ENCODE peak calls at places on chromosomes 2 and 18, in five cellular contexts. L is GM12865; N is CD8-positive, alpha-beta T cell; X is HL-60; Y is thyroid gland. A is an unnamed sample.

GRCh38 chr2:239470151-239470900 is 69.5 kb upstream of the HDAC4 start:
- DNase-seq in L (no peak), N (no peak), X (no peak), Y (no peak), A (no peak)

GRCh38 chr2:29803541-29803940 is 117.8 kb downstream of the ALK start:
- DNase-seq in L (no peak), N (no peak), X (no peak), Y (no peak), A (no peak)

GRCh38 chr2:18369750-18370149 is 190.7 kb downstream of the RDH14 start:
- DNase-seq in L (no peak), N (no peak), X (no peak), Y (no peak), A (no peak)

GRCh38 chr2:82781516-82781915 is 1677.6 kb downstream of the SUCLG1 start:
- DNase-seq in L (no peak), N (no peak), X (no peak), Y (no peak), A (no peak)

GRCh38 chr18:48622911-48623431 is 84.1 kb downstream of the CTIF start:
- DNase-seq in L (peak; percentile 54), N (no peak), X (no peak), Y (peak; percentile 81), A (no peak)

GRCh38 chr2:112646791-112647720 is 1.3 kb downstream of the SLC20A1 start:
- DNase-seq in L (peak; percentile 60), N (no peak), X (no peak), Y (no peak), A (no peak)

GRCh38 chr2:54903736-54904554 is 146.3 kb downstream of the RTN4 start:
- DNase-seq in L (peak; percentile 14), N (peak; percentile 45), X (peak; percentile 42), Y (peak; percentile 17), A (no peak)

GRCh38 chr18:52615943-52616342 is 275.9 kb downstream of the DCC start:
- DNase-seq in L (peak; percentile 8), N (no peak), X (no peak), Y (no peak), A (peak; percentile 20)

GRCh38 chr2:172772637-172773036 is 37.0 kb downstream of the RAPGEF4 start:
- DNase-seq in L (no peak), N (no peak), X (no peak), Y (no peak), A (no peak)

GRCh38 chr18:49728542-49728941 is 84.8 kb downstream of the ACAA2 start:
- DNase-seq in L (peak; percentile 51), N (no peak), X (peak; percentile 7), Y (peak; percentile 43), A (peak; percentile 64)

GRCh38 chr18:49726564-49726963 is 86.8 kb downstream of the ACAA2 start:
- DNase-seq in L (no peak), N (no peak), X (no peak), Y (no peak), A (no peak)

GRCh38 chr18:49723648-49724180 is 89.6 kb downstream of the ACAA2 start:
- DNase-seq in L (peak; percentile 45), N (no peak), X (no peak), Y (peak; percentile 68), A (peak; percentile 62)

GRCh38 chr18:49727816-49728215 is 85.5 kb downstream of the ACAA2 start:
- DNase-seq in L (no peak), N (no peak), X (no peak), Y (no peak), A (no peak)

GRCh38 chr18:49725809-49726514 is 87.4 kb downstream of the ACAA2 start:
- DNase-seq in L (no peak), N (no peak), X (no peak), Y (peak; percentile 25), A (no peak)
- TF ChIP-seq CTCF in L (no peak), N (no peak), X (no peak), Y (no peak), A (no peak)

GRCh38 chr2:137886432-137886831 is 77.8 kb upstream of the HNMT start:
- DNase-seq in L (no peak), N (no peak), X (no peak), Y (no peak), A (no peak)

GRCh38 chr2:137893145-137893544 is 71.1 kb upstream of the HNMT start:
- DNase-seq in L (no peak), N (no peak), X (no peak), Y (no peak), A (no peak)

GRCh38 chr2:137888845-137889244 is 75.4 kb upstream of the HNMT start:
- DNase-seq in L (peak; percentile 32), N (no peak), X (no peak), Y (peak; percentile 5), A (no peak)
- TF ChIP-seq CTCF in L (peak; percentile 29), N (no peak), X (peak; percentile 6), Y (peak; percentile 24), A (peak; percentile 30)

GRCh38 chr2:68917034-68917718 is 35.5 kb downstream of the GKN2 start:
- DNase-seq in L (no peak), N (no peak), X (no peak), Y (no peak), A (no peak)

GRCh38 chr2:68921646-68922045 is 31.0 kb downstream of the GKN2 start:
- DNase-seq in L (no peak), N (no peak), X (no peak), Y (no peak), A (no peak)

GRCh38 chr2:68916226-68916625 is 36.5 kb downstream of the GKN2 start:
- DNase-seq in L (no peak), N (no peak), X (no peak), Y (no peak), A (no peak)

GRCh38 chr2:68918497-68918896 is 34.2 kb downstream of the GKN2 start:
- DNase-seq in L (no peak), N (no peak), X (no peak), Y (no peak), A (no peak)

GRCh38 chr2:68920481-68921170 is 32.1 kb downstream of the GKN2 start:
- DNase-seq in L (no peak), N (no peak), X (no peak), Y (no peak), A (no peak)
- TF ChIP-seq CTCF in L (no peak), N (no peak), X (no peak), Y (no peak), A (no peak)

GRCh38 chr2:230987137-230988020 is 8.5 kb upstream of the SPATA3 start:
- DNase-seq in L (peak; percentile 90), N (peak; percentile 76), X (peak; percentile 35), Y (peak; percentile 76), A (peak; percentile 92)
- TF ChIP-seq CTCF in L (peak; percentile 89), N (peak; percentile 90), X (peak; percentile 50), Y (peak; percentile 87), A (peak; percentile 94)

GRCh38 chr2:168890006-168890782 is at the start of gene SPC25:
- DNase-seq in L (peak; percentile 94), N (peak; percentile 76), X (peak; percentile 67), Y (peak; percentile 85), A (peak; percentile 92)
- TF ChIP-seq CTCF in L (no peak), N (no peak), X (no peak), Y (no peak), A (no peak)

DNA sequence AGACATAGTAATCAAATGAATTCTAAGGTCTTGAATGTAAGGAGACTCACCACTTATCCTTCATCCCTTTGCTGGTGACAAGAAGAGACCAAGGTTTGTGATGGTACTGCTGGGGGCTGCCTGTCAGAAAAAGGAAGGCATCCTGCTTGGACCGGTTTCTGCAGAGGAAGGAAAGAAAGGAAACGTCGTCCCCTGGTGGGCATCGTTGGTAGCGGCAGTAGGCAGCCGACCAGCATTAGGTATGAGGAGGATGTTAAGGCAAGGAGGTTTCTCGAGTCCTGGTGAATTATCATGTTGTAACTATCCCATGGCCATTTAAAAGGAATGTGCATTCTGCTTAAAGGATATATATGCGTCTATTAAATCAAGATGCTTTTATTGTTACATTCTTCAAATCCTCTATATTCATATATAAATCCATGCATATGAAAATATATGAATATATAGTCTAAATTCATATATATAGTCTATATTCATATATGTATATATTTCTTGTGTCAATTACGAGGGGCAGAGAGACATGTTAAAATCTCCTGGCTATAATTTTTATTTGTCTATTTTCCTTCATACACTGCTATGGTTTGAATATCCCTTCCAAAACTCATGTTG is 94.4 kb upstream of the TGFA start:
- DNase-seq in L (peak; percentile 68), N (peak; percentile 63), X (peak; percentile 39), Y (peak; percentile 72), A (peak; percentile 58)
- TF ChIP-seq CTCF in L (peak; percentile 99), N (peak; percentile 94), X (peak; percentile 100), Y (peak; percentile 98), A (peak; percentile 97)

DNA sequence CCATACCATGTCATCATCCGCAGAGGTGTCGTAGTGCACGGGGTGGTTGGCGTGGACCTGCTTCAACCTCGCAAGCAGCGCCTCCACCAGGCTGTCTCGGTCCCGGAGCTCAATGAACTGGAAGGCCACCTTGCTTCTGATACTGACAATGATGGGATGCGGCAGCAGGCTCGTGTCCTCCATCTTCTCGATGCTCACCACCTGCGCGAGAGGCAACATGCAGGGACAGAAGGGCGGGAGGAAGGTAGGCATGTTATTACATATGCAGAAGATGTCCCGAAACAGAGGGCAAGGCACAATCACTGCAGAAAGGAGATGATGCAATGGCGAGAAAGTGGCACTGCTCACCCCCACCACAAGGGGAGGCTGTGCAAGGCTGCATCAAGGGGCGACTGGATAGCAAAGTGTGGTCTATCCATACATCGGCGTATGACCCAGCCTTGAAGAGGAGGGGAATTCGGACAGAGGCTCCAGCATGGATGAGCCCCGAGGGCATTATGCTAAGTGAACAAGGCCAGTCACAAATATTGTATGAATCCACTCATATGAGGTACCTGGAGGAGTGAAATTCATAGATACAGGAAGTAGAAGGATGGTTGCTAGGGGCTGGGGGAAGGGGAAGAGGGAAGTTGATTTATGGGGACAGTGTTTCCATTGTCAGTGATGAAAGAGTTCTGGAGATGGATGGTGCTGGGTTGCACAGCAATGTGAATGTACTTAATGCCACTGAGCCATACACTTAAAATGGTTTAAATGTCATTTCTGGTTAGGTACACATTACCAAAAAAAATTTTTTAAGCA is 36.6 kb downstream of the RPL31 start:
- DNase-seq in L (peak; percentile 35), N (no peak), X (peak; percentile 54), Y (no peak), A (no peak)
- TF ChIP-seq CTCF in L (peak; percentile 65), N (no peak), X (peak; percentile 86), Y (no peak), A (peak; percentile 46)

GRCh38 chr2:20190170-20190569 is 34.8 kb downstream of the SDC1 start:
- DNase-seq in L (no peak), N (no peak), X (no peak), Y (no peak), A (no peak)

GRCh38 chr2:20192781-20193180 is 32.1 kb downstream of the SDC1 start:
- DNase-seq in L (no peak), N (no peak), X (no peak), Y (no peak), A (no peak)

GRCh38 chr2:20189299-20189931 is 35.5 kb downstream of the SDC1 start:
- DNase-seq in L (no peak), N (no peak), X (no peak), Y (peak; percentile 72), A (no peak)

GRCh38 chr2:20191714-20192569 is 33.0 kb downstream of the SDC1 start:
- DNase-seq in L (no peak), N (no peak), X (no peak), Y (peak; percentile 76), A (no peak)

GRCh38 chr2:20190862-20191713 is 33.8 kb downstream of the SDC1 start:
- DNase-seq in L (peak; percentile 80), N (no peak), X (no peak), Y (no peak), A (no peak)
- TF ChIP-seq CTCF in L (peak; percentile 76), N (no peak), X (peak; percentile 69), Y (no peak), A (no peak)

A was measured in GM13977.